ENCODE peak calls at places on chromosomes 13 and 19, in seven cellular contexts. One of them, this sample, is unnamed.

GRCh38 chr13:98141938-98142426 is 912 bp upstream of the FARP1 start:
- DNase-seq in left lung: no peak
- DNase-seq in brain microvascular endothelial cell: no peak
- DNase-seq in cardiac muscle cell: no peak
- DNase-seq in AG09309: no peak
- DNase-seq in MCF 10A: no peak
- DNase-seq in spleen: peak; percentile 76
- DNase-seq in this sample: no peak

GRCh38 chr19:17078038-17078919 is 2.7 kb downstream of the MYO9B start:
- DNase-seq in left lung: peak; percentile 82
- DNase-seq in brain microvascular endothelial cell: no peak
- DNase-seq in cardiac muscle cell: no peak
- DNase-seq in AG09309: no peak
- DNase-seq in MCF 10A: peak; percentile 49
- DNase-seq in spleen: no peak
- DNase-seq in this sample: no peak

GRCh38 chr13:33526718-33527117 is 241.2 kb upstream of the STARD13 start:
- DNase-seq in left lung: no peak
- DNase-seq in brain microvascular endothelial cell: no peak
- DNase-seq in cardiac muscle cell: no peak
- DNase-seq in AG09309: no peak
- DNase-seq in MCF 10A: no peak
- DNase-seq in spleen: no peak
- DNase-seq in this sample: no peak

GRCh38 chr19:15527705-15528104 is 19.4 kb downstream of the CYP4F22 start:
- DNase-seq in left lung: no peak
- DNase-seq in brain microvascular endothelial cell: no peak
- DNase-seq in cardiac muscle cell: no peak
- DNase-seq in AG09309: no peak
- DNase-seq in MCF 10A: no peak
- DNase-seq in spleen: no peak
- DNase-seq in this sample: no peak

GRCh38 chr19:47663911-47664771 is 49.1 kb upstream of the EHD2 start:
- DNase-seq in left lung: no peak
- DNase-seq in brain microvascular endothelial cell: peak; percentile 99
- DNase-seq in cardiac muscle cell: peak; percentile 12
- DNase-seq in AG09309: peak; percentile 99
- DNase-seq in MCF 10A: peak; percentile 99
- DNase-seq in spleen: no peak
- DNase-seq in this sample: no peak

GRCh38 chr13:28623782-28624706 is 34.9 kb upstream of the POMP start:
- DNase-seq in left lung: no peak
- DNase-seq in brain microvascular endothelial cell: no peak
- DNase-seq in cardiac muscle cell: no peak
- DNase-seq in AG09309: no peak
- DNase-seq in MCF 10A: no peak
- DNase-seq in spleen: no peak
- DNase-seq in this sample: no peak

GRCh38 chr13:51844862-51845573 is at the start of gene TMEM272:
- DNase-seq in left lung: peak; percentile 88
- DNase-seq in brain microvascular endothelial cell: peak; percentile 27
- DNase-seq in cardiac muscle cell: peak; percentile 65
- DNase-seq in AG09309: no peak
- DNase-seq in MCF 10A: peak; percentile 52
- DNase-seq in spleen: peak; percentile 84
- DNase-seq in this sample: peak; percentile 83

GRCh38 chr19:12784394-12784870 is 6.9 kb upstream of the JUNB start:
- DNase-seq in left lung: no peak
- DNase-seq in brain microvascular endothelial cell: no peak
- DNase-seq in cardiac muscle cell: no peak
- DNase-seq in AG09309: no peak
- DNase-seq in MCF 10A: no peak
- DNase-seq in spleen: no peak
- DNase-seq in this sample: no peak

GRCh38 chr19:51916167-51916566 is 11.1 kb upstream of the ZNF613 start:
- DNase-seq in left lung: no peak
- DNase-seq in brain microvascular endothelial cell: no peak
- DNase-seq in cardiac muscle cell: no peak
- DNase-seq in AG09309: no peak
- DNase-seq in MCF 10A: no peak
- DNase-seq in spleen: no peak
- DNase-seq in this sample: no peak

GRCh38 chr13:24071423-24072075 is 89.0 kb upstream of the SPATA13 start:
- DNase-seq in left lung: no peak
- DNase-seq in brain microvascular endothelial cell: no peak
- DNase-seq in cardiac muscle cell: no peak
- DNase-seq in AG09309: no peak
- DNase-seq in MCF 10A: peak; percentile 18
- DNase-seq in spleen: no peak
- DNase-seq in this sample: no peak

DNA sequence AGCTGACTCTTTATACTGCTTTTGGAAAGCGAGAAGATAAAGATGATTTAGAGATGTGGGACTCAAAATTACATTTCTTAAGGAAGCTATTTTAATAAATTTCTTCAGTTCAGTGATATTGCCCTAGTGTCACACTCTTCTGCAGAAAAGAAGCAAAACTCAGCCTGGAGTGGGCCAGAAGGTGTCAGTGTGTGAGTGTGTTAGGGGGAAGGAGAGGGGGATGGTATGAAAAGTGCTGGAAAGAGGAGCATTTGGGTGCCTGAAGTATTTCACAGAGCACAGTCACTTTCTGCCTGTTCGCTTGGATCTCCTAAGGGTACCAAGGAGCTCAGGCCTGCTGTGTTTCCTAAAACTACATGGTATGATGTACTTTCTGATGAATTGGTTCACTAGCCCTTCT is 84.5 kb upstream of the FRY start:
- DNase-seq in left lung: no peak
- DNase-seq in brain microvascular endothelial cell: no peak
- DNase-seq in cardiac muscle cell: no peak
- DNase-seq in AG09309: no peak
- DNase-seq in MCF 10A: peak; percentile 18
- DNase-seq in spleen: no peak
- DNase-seq in this sample: no peak
- TF ChIP-seq CTCF in left lung: no peak
- TF ChIP-seq CTCF in brain microvascular endothelial cell: no peak
- TF ChIP-seq CTCF in cardiac muscle cell: no peak
- TF ChIP-seq CTCF in AG09309: peak; percentile 33
- TF ChIP-seq CTCF in MCF 10A: no peak
- TF ChIP-seq CTCF in spleen: no peak
- TF ChIP-seq CTCF in this sample: no peak

GRCh38 chr19:39208175-39208795 is 4.2 kb upstream of the SYCN start:
- DNase-seq in left lung: no peak
- DNase-seq in brain microvascular endothelial cell: no peak
- DNase-seq in cardiac muscle cell: no peak
- DNase-seq in AG09309: no peak
- DNase-seq in MCF 10A: no peak
- DNase-seq in spleen: no peak
- DNase-seq in this sample: peak; percentile 3

GRCh38 chr19:39209196-39209595 is 5.1 kb upstream of the SYCN start:
- DNase-seq in left lung: no peak
- DNase-seq in brain microvascular endothelial cell: no peak
- DNase-seq in cardiac muscle cell: no peak
- DNase-seq in AG09309: no peak
- DNase-seq in MCF 10A: no peak
- DNase-seq in spleen: no peak
- DNase-seq in this sample: no peak

GRCh38 chr19:39217094-39217493 is 13.0 kb upstream of the SYCN start:
- DNase-seq in left lung: no peak
- DNase-seq in brain microvascular endothelial cell: no peak
- DNase-seq in cardiac muscle cell: no peak
- DNase-seq in AG09309: no peak
- DNase-seq in MCF 10A: no peak
- DNase-seq in spleen: no peak
- DNase-seq in this sample: no peak

GRCh38 chr19:39211731-39212376 is 7.8 kb upstream of the SYCN start:
- DNase-seq in left lung: no peak
- DNase-seq in brain microvascular endothelial cell: peak; percentile 2
- DNase-seq in cardiac muscle cell: no peak
- DNase-seq in AG09309: no peak
- DNase-seq in MCF 10A: peak; percentile 15
- DNase-seq in spleen: no peak
- DNase-seq in this sample: no peak

DNA sequence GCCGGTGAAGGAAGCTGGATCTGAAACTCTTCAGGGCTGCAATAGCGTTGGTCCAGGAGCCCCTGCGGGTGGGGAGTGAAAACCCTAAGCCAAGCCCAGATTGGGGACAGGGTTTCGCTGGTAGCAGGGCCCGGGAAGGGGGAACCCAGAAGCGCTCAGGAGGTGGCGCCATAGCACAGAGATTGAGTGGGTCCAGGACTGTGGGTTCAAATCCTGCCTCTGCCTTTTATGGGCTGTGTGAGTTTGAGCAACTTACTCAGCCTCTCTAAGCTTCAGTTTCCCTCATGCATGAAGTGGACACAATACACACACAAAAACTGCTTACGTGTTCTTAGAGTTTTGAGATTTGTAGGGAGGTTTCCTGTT is 8.3 kb upstream of the SYCN start:
- DNase-seq in left lung: peak; percentile 80
- DNase-seq in brain microvascular endothelial cell: peak; percentile 12
- DNase-seq in cardiac muscle cell: no peak
- DNase-seq in AG09309: no peak
- DNase-seq in MCF 10A: peak; percentile 34
- DNase-seq in spleen: peak; percentile 77
- DNase-seq in this sample: no peak
- TF ChIP-seq CTCF in left lung: peak; percentile 41
- TF ChIP-seq CTCF in brain microvascular endothelial cell: peak; percentile 54
- TF ChIP-seq CTCF in cardiac muscle cell: peak; percentile 34
- TF ChIP-seq CTCF in AG09309: peak; percentile 45
- TF ChIP-seq CTCF in MCF 10A: no peak
- TF ChIP-seq CTCF in spleen: no peak
- TF ChIP-seq CTCF in this sample: peak; percentile 47

DNA sequence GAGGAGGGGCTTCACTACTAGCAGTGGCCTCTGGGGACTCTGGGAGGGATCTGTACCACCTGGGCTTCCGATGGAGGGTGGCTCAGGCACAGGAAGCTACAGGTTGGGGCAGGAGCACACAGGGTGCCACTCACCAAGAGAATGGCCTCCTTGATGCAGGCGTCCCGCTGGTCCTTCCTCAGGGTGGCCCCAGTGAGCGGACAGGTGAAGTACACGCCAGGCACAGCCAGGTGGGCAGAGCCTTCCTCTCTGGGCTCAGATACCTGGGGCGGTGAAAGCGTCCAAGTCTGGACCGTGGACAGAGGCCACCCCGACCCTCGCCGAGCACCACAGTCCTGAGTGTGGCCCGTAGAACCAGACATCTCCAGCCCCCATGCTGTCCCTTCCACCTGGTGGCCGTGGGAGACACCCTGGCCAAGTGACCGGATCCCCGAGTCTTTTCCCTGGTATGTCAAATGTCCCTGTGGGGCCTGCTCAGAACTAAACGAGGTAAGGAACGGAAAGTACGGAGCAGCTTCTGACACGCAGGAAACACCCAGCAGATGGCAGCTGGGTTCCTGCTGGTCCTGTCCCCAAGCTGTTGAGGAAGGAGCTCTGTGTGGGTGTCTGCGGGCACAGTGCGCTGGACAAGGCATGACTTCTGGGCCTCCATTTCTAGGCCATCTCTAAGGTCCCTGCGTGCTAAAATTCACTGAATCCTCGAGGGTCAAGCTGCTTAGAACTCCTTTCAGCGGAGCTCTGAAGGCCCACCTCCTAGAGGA is 5.2 kb downstream of the UBXN6 start:
- DNase-seq in left lung: no peak
- DNase-seq in brain microvascular endothelial cell: no peak
- DNase-seq in cardiac muscle cell: no peak
- DNase-seq in AG09309: no peak
- DNase-seq in MCF 10A: no peak
- DNase-seq in spleen: no peak
- DNase-seq in this sample: no peak
- TF ChIP-seq CTCF in left lung: no peak
- TF ChIP-seq CTCF in brain microvascular endothelial cell: no peak
- TF ChIP-seq CTCF in cardiac muscle cell: no peak
- TF ChIP-seq CTCF in AG09309: peak; percentile 1
- TF ChIP-seq CTCF in MCF 10A: no peak
- TF ChIP-seq CTCF in spleen: no peak
- TF ChIP-seq CTCF in this sample: no peak

DNA sequence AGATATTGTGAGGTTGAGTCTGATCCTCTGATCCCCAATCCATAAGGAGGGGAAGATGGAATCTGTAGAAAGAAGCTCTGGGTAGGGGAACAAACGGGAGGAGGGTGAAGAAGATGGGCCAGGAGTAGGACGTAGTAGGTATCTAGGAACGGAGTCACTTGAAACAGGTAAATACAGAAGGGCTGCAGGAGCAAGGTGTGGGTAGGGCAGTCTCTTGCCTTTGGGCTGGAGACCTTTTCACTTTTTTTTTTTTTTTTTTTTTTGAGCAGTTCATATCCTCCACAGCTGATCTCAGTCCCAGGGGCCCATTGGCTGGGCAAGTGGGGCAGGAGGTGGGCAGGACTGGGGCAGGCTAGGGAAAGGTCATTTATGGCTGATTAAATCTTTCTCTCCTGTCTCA is 1.5 kb downstream of the BCKDHA start:
- DNase-seq in left lung: no peak
- DNase-seq in brain microvascular endothelial cell: no peak
- DNase-seq in cardiac muscle cell: no peak
- DNase-seq in AG09309: no peak
- DNase-seq in MCF 10A: no peak
- DNase-seq in spleen: no peak
- DNase-seq in this sample: no peak
- TF ChIP-seq CTCF in left lung: no peak
- TF ChIP-seq CTCF in brain microvascular endothelial cell: no peak
- TF ChIP-seq CTCF in cardiac muscle cell: no peak
- TF ChIP-seq CTCF in AG09309: no peak
- TF ChIP-seq CTCF in MCF 10A: no peak
- TF ChIP-seq CTCF in spleen: no peak
- TF ChIP-seq CTCF in this sample: no peak

DNA sequence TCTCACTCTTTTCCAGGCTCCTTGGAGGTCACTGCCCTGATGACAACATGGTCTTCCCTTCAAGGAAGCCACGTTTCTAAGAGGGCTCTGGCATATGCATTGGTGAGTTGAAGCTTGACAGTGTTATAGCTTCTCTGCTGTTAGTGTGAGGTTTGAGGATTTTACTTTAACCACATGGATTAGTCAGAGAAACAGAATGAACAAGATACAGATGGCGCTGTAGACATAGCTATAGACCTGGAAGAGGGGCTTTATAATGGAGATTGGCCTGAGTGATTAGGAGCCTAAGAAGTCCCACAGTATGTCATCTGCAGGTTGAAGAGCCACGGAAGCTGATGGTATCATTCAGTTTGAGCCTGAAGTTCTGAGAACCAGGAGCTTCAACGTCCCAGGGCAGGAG is 18.4 kb upstream of the URI1 start:
- DNase-seq in left lung: no peak
- DNase-seq in brain microvascular endothelial cell: no peak
- DNase-seq in cardiac muscle cell: no peak
- DNase-seq in AG09309: no peak
- DNase-seq in MCF 10A: no peak
- DNase-seq in spleen: no peak
- DNase-seq in this sample: no peak
- TF ChIP-seq CTCF in left lung: no peak
- TF ChIP-seq CTCF in brain microvascular endothelial cell: no peak
- TF ChIP-seq CTCF in cardiac muscle cell: no peak
- TF ChIP-seq CTCF in AG09309: no peak
- TF ChIP-seq CTCF in MCF 10A: no peak
- TF ChIP-seq CTCF in spleen: no peak
- TF ChIP-seq CTCF in this sample: peak; percentile 26

DNA sequence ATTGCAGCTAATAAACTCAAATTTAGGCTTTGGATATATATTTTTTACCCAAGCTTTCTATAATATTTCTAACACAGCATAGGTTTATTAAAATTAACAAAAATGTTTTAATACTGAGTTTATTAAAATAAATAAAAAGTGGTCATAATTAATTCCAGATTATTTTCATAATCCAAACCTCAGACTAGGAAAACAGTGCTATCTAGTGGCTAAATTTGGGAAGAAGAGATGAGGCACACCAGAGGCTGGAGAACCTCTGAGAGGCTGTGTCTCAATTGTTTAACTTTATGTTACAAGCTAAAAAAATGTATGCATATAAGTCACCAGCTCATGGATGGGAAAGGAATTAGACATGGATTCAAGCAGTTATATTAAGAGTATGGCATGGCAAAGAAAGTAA is 392.5 kb downstream of the DIAPH3 start:
- DNase-seq in left lung: no peak
- DNase-seq in brain microvascular endothelial cell: peak; percentile 31
- DNase-seq in cardiac muscle cell: peak; percentile 38
- DNase-seq in AG09309: no peak
- DNase-seq in MCF 10A: no peak
- DNase-seq in spleen: no peak
- DNase-seq in this sample: no peak
- TF ChIP-seq CTCF in left lung: peak; percentile 32
- TF ChIP-seq CTCF in brain microvascular endothelial cell: peak; percentile 68
- TF ChIP-seq CTCF in cardiac muscle cell: peak; percentile 70
- TF ChIP-seq CTCF in AG09309: peak; percentile 73
- TF ChIP-seq CTCF in MCF 10A: peak; percentile 39
- TF ChIP-seq CTCF in spleen: no peak
- TF ChIP-seq CTCF in this sample: peak; percentile 80

This sample was measured in D721Med.